ENCODE peak calls at places on chromosomes 5 and 9, in seven cellular contexts. One of them, this sample, is unnamed.

GRCh38 chr9:132637351-132637750 is 32.4 kb downstream of the DDX31 start:
- DNase-seq in activated T-cell treated with anti-CD3 and anti-CD28 coated beads for 1 hour: no peak
- DNase-seq in GM03348: no peak
- DNase-seq in Kasumi-1: no peak
- DNase-seq in WTC11: no peak
- DNase-seq in fibroblast of the conjunctiva: no peak
- DNase-seq in fibroblast of mammary gland: no peak
- DNase-seq in this sample: no peak

GRCh38 chr5:99032234-99033013 is 103.6 kb upstream of the CHD1 start:
- DNase-seq in activated T-cell treated with anti-CD3 and anti-CD28 coated beads for 1 hour: no peak
- DNase-seq in GM03348: peak
- DNase-seq in Kasumi-1: peak
- DNase-seq in WTC11: peak
- DNase-seq in fibroblast of the conjunctiva: peak
- DNase-seq in fibroblast of mammary gland: peak
- DNase-seq in this sample: peak

GRCh38 chr9:71270554-71270953 is 149.1 kb upstream of the TRPM3 start:
- DNase-seq in activated T-cell treated with anti-CD3 and anti-CD28 coated beads for 1 hour: no peak
- DNase-seq in GM03348: no peak
- DNase-seq in Kasumi-1: no peak
- DNase-seq in WTC11: no peak
- DNase-seq in fibroblast of the conjunctiva: no peak
- DNase-seq in fibroblast of mammary gland: peak
- DNase-seq in this sample: no peak

GRCh38 chr9:87599901-87600610 is 102.4 kb downstream of the DAPK1 start:
- DNase-seq in activated T-cell treated with anti-CD3 and anti-CD28 coated beads for 1 hour: no peak
- DNase-seq in GM03348: peak
- DNase-seq in Kasumi-1: no peak
- DNase-seq in WTC11: no peak
- DNase-seq in fibroblast of the conjunctiva: peak
- DNase-seq in fibroblast of mammary gland: peak
- DNase-seq in this sample: peak

GRCh38 chr9:110571801-110572490 is 7.6 kb downstream of the SVEP1 start:
- DNase-seq in activated T-cell treated with anti-CD3 and anti-CD28 coated beads for 1 hour: no peak
- DNase-seq in GM03348: no peak
- DNase-seq in Kasumi-1: no peak
- DNase-seq in WTC11: no peak
- DNase-seq in fibroblast of the conjunctiva: no peak
- DNase-seq in fibroblast of mammary gland: no peak
- DNase-seq in this sample: no peak

GRCh38 chr9:137745541-137745991 is 126.8 kb downstream of the EHMT1 start:
- DNase-seq in activated T-cell treated with anti-CD3 and anti-CD28 coated beads for 1 hour: no peak
- DNase-seq in GM03348: no peak
- DNase-seq in Kasumi-1: peak
- DNase-seq in WTC11: no peak
- DNase-seq in fibroblast of the conjunctiva: no peak
- DNase-seq in fibroblast of mammary gland: no peak
- DNase-seq in this sample: peak

GRCh38 chr5:81286059-81286617 is 15.2 kb upstream of the ZCCHC9 start:
- DNase-seq in activated T-cell treated with anti-CD3 and anti-CD28 coated beads for 1 hour: no peak
- DNase-seq in GM03348: no peak
- DNase-seq in Kasumi-1: no peak
- DNase-seq in WTC11: no peak
- DNase-seq in fibroblast of the conjunctiva: no peak
- DNase-seq in fibroblast of mammary gland: no peak
- DNase-seq in this sample: no peak

GRCh38 chr9:35658894-35659220 is 765 bp downstream of the CCDC107 start:
- DNase-seq in activated T-cell treated with anti-CD3 and anti-CD28 coated beads for 1 hour: no peak
- DNase-seq in GM03348: peak
- DNase-seq in Kasumi-1: peak
- DNase-seq in WTC11: no peak
- DNase-seq in fibroblast of the conjunctiva: no peak
- DNase-seq in fibroblast of mammary gland: peak
- DNase-seq in this sample: peak